ENCODE peak calls at places on chromosome 15, in seven cellular contexts. One of them, this sample, is unnamed.
A peak's percentile ranks its signal among the peaks of the same experiment; 100 is the strongest.

GRCh38 chr15:66542896-66543295 is 22.9 kb downstream of the LCTL start:
- DNase-seq in cardiac muscle cell: no peak
- DNase-seq in left lung: no peak
- DNase-seq in hepatocyte: no peak
- DNase-seq in pancreas: no peak
- DNase-seq in ovary: no peak
- DNase-seq in heart left ventricle: no peak
- DNase-seq in this sample: no peak

GRCh38 chr15:38054488-38054887 is 120.0 kb downstream of the TMCO5A start:
- DNase-seq in cardiac muscle cell: peak; percentile 29
- DNase-seq in left lung: no peak
- DNase-seq in hepatocyte: no peak
- DNase-seq in pancreas: no peak
- DNase-seq in ovary: no peak
- DNase-seq in heart left ventricle: no peak
- DNase-seq in this sample: no peak

GRCh38 chr15:92112180-92112579 is 258.7 kb downstream of the SLCO3A1 start:
- DNase-seq in cardiac muscle cell: peak; percentile 73
- DNase-seq in left lung: no peak
- DNase-seq in hepatocyte: no peak
- DNase-seq in pancreas: no peak
- DNase-seq in ovary: no peak
- DNase-seq in heart left ventricle: no peak
- DNase-seq in this sample: no peak

GRCh38 chr15:66997212-66997611 is 68.2 kb upstream of the SMAD3 start:
- DNase-seq in cardiac muscle cell: peak; percentile 55
- DNase-seq in left lung: no peak
- DNase-seq in hepatocyte: no peak
- DNase-seq in pancreas: no peak
- DNase-seq in ovary: no peak
- DNase-seq in heart left ventricle: no peak
- DNase-seq in this sample: no peak

GRCh38 chr15:41971893-41972340 is 440 bp downstream of the EHD4 start:
- DNase-seq in cardiac muscle cell: no peak
- DNase-seq in left lung: no peak
- DNase-seq in hepatocyte: peak; percentile 67
- DNase-seq in pancreas: no peak
- DNase-seq in ovary: no peak
- DNase-seq in heart left ventricle: no peak
- DNase-seq in this sample: no peak

GRCh38 chr15:31326729-31327673 is at the start of gene KLF13:
- DNase-seq in cardiac muscle cell: peak; percentile 77
- DNase-seq in left lung: no peak
- DNase-seq in hepatocyte: peak; percentile 88
- DNase-seq in pancreas: peak; percentile 89
- DNase-seq in ovary: no peak
- DNase-seq in heart left ventricle: peak; percentile 88
- DNase-seq in this sample: peak; percentile 69

GRCh38 chr15:64749167-64749566 is 26.2 kb downstream of the RBPMS2 start:
- DNase-seq in cardiac muscle cell: peak; percentile 32
- DNase-seq in left lung: no peak
- DNase-seq in hepatocyte: peak; percentile 32
- DNase-seq in pancreas: no peak
- DNase-seq in ovary: no peak
- DNase-seq in heart left ventricle: no peak
- DNase-seq in this sample: no peak

GRCh38 chr15:69535101-69535638 is 82.6 kb downstream of the RPLP1 start:
- DNase-seq in cardiac muscle cell: peak; percentile 50
- DNase-seq in left lung: no peak
- DNase-seq in hepatocyte: no peak
- DNase-seq in pancreas: no peak
- DNase-seq in ovary: no peak
- DNase-seq in heart left ventricle: no peak
- DNase-seq in this sample: no peak

GRCh38 chr15:73870700-73871408 is 2.5 kb upstream of the TBC1D21 start:
- DNase-seq in cardiac muscle cell: peak; percentile 89
- DNase-seq in left lung: no peak
- DNase-seq in hepatocyte: peak; percentile 33
- DNase-seq in pancreas: no peak
- DNase-seq in ovary: peak; percentile 39
- DNase-seq in heart left ventricle: peak; percentile 77
- DNase-seq in this sample: no peak

GRCh38 chr15:44775923-44776322 is 39.6 kb downstream of the TRIM69 start:
- DNase-seq in cardiac muscle cell: peak; percentile 27
- DNase-seq in left lung: no peak
- DNase-seq in hepatocyte: peak; percentile 58
- DNase-seq in pancreas: no peak
- DNase-seq in ovary: no peak
- DNase-seq in heart left ventricle: no peak
- DNase-seq in this sample: no peak

GRCh38 chr15:85897207-85897817 is 102.6 kb upstream of the KLHL25 start:
- DNase-seq in cardiac muscle cell: peak; percentile 7
- DNase-seq in left lung: no peak
- DNase-seq in hepatocyte: no peak
- DNase-seq in pancreas: no peak
- DNase-seq in ovary: no peak
- DNase-seq in heart left ventricle: no peak
- DNase-seq in this sample: no peak

GRCh38 chr15:85899927-85900326 is 105.2 kb upstream of the KLHL25 start:
- DNase-seq in cardiac muscle cell: no peak
- DNase-seq in left lung: no peak
- DNase-seq in hepatocyte: peak; percentile 39
- DNase-seq in pancreas: no peak
- DNase-seq in ovary: no peak
- DNase-seq in heart left ventricle: no peak
- DNase-seq in this sample: no peak

GRCh38 chr15:85892232-85892631 is 97.5 kb upstream of the KLHL25 start:
- DNase-seq in cardiac muscle cell: no peak
- DNase-seq in left lung: no peak
- DNase-seq in hepatocyte: no peak
- DNase-seq in pancreas: no peak
- DNase-seq in ovary: no peak
- DNase-seq in heart left ventricle: no peak
- DNase-seq in this sample: no peak

DNA sequence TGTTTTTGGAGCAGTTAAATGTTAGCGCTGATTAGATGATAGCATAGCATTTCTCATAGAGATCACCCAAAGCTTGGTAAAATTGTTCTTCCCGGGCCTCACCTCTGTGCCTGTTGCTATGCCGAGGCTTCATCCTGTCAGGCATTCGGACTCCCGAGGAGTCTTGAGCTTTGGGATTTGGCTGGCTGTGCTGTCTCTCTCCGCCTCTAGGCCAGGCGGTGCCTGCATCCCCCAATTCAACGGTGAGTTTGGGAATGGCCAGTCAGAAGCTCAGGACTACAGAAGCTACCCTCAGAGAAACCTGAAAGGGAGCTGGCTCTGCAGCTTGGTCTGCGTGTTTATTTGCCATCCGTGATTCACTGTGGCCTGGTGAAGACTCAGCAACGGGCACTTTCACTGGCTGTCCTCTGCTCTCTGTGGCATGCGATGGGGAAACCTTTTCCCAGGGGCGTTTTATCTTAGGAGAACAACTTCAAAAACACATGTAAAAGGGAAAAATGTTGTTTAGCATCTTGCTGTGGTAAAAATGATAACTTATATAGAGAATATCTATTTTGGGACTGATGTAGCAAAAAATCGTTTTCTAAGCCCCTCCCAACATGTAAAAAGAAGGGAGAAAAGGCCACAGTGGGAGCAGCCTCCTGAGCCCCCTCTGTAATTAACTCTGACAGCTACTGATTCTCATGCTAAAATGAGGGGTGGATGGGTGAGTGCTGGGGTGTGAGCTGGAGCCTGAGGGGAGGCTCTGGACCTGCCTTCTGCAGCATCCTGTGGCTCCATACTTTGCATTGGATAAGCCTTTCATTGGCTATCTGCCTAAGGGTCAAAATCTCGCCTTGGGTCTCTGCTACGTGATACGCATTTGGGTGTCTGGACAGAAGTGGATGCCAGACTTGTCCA is 103.3 kb upstream of the KLHL25 start:
- DNase-seq in cardiac muscle cell: peak; percentile 8
- DNase-seq in left lung: no peak
- DNase-seq in hepatocyte: no peak
- DNase-seq in pancreas: no peak
- DNase-seq in ovary: no peak
- DNase-seq in heart left ventricle: no peak
- DNase-seq in this sample: no peak
- H3K9me3 ChIP-seq in cardiac muscle cell: no peaks in the 10 kb centered on the region
- H3K9me3 ChIP-seq in left lung: no peaks in the 10 kb centered on the region
- H3K9me3 ChIP-seq in hepatocyte: no peaks in the 10 kb centered on the region
- H3K9me3 ChIP-seq in pancreas: no peaks in the 10 kb centered on the region
- H3K9me3 ChIP-seq in ovary: no peaks in the 10 kb centered on the region
- H3K9me3 ChIP-seq in heart left ventricle: no peaks in the 10 kb centered on the region
- H3K9me3 ChIP-seq in this sample: no peaks in the 10 kb centered on the region

DNA sequence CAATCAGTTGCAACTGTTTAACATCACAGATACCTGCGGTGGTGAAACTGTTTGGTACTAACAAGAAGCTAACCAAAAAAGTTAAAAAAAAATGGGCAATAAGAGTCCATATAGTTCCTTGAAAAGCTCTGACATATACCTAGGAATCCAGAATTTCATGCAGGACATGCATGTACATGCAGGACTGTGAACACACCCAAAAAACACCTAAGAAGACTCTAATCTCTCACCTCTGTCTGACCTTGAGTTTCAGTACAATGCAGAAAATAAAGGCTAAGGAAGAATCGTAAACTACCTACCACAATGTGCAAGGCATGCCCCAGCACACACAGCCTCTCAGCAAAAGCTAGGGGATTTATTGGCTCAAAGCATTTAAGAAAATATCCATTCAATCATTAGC is 110.7 kb upstream of the GOLGA8J start:
- DNase-seq in cardiac muscle cell: no peak
- DNase-seq in left lung: no peak
- DNase-seq in hepatocyte: no peak
- DNase-seq in pancreas: no peak
- DNase-seq in ovary: no peak
- DNase-seq in heart left ventricle: no peak
- DNase-seq in this sample: no peak
- H3K27me3 ChIP-seq in cardiac muscle cell: peaks cover 44% of the 10 kb centered on the region
- H3K27me3 ChIP-seq in left lung: peaks cover 41% of the 10 kb centered on the region
- H3K27me3 ChIP-seq in hepatocyte: peaks cover 26% of the 10 kb centered on the region
- H3K27me3 ChIP-seq in pancreas: no peaks in the 10 kb centered on the region
- H3K27me3 ChIP-seq in ovary: no peaks in the 10 kb centered on the region
- H3K27me3 ChIP-seq in heart left ventricle: peaks cover 10% of the 10 kb centered on the region
- H3K27me3 ChIP-seq in this sample: peaks cover 35% of the 10 kb centered on the region

DNA sequence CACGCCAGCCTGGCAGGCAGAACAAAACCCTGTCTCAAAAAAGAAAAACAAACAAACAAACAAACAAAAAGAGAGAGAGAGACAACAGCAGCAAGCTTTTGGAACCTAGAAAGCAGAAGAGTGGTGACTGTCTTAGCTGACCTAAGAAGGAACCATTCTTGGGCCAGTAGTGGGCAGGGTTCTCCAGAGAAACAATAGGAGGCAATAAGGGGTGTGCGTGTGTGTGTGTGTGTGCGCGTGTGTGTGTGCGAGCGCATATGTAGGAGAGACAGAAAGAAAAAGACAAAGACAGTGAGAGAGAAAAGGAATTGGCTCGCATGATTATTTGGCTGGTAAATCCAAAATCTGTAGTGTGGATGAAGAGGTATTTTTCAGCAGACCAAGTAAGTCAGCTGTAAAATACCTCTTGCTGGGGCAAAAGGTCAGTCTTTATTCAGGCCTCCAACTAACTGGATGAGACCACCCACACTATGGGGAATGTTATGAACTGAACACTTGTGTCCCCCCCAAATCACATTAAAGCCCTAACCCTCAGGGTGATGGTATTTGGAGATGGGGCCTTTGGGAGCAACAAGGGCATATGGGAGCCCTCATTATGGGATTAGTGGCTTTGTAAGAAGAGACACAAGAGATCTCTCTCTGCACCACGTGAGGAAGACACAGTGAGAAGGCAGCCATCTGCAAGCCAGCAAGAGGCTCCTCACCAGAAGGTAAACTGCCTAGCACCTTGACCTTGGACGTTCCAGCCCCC is 15.1 kb upstream of the BLM start:
- DNase-seq in cardiac muscle cell: peak; percentile 26
- DNase-seq in left lung: peak; percentile 45
- DNase-seq in hepatocyte: no peak
- DNase-seq in pancreas: no peak
- DNase-seq in ovary: no peak
- DNase-seq in heart left ventricle: no peak
- DNase-seq in this sample: no peak
- TF ChIP-seq CTCF in cardiac muscle cell: no peak
- TF ChIP-seq CTCF in left lung: no peak
- TF ChIP-seq CTCF in hepatocyte: no peak
- TF ChIP-seq CTCF in pancreas: no peak
- TF ChIP-seq CTCF in ovary: no peak
- TF ChIP-seq CTCF in heart left ventricle: no peak
- TF ChIP-seq CTCF in this sample: no peak

GRCh38 chr15:55823191-55823670 is 80.3 kb upstream of the PRTG start:
- DNase-seq in cardiac muscle cell: peak; percentile 92
- DNase-seq in left lung: no peak
- DNase-seq in hepatocyte: peak; percentile 17
- DNase-seq in pancreas: no peak
- DNase-seq in ovary: no peak
- DNase-seq in heart left ventricle: no peak
- DNase-seq in this sample: no peak

GRCh38 chr15:55823699-55824098 is 80.7 kb upstream of the PRTG start:
- DNase-seq in cardiac muscle cell: peak; percentile 66
- DNase-seq in left lung: no peak
- DNase-seq in hepatocyte: no peak
- DNase-seq in pancreas: no peak
- DNase-seq in ovary: no peak
- DNase-seq in heart left ventricle: no peak
- DNase-seq in this sample: no peak

GRCh38 chr15:55827204-55827603 is 84.3 kb upstream of the PRTG start:
- DNase-seq in cardiac muscle cell: no peak
- DNase-seq in left lung: no peak
- DNase-seq in hepatocyte: no peak
- DNase-seq in pancreas: no peak
- DNase-seq in ovary: no peak
- DNase-seq in heart left ventricle: no peak
- DNase-seq in this sample: no peak

GRCh38 chr15:55827965-55828364 is 85.0 kb upstream of the PRTG start:
- DNase-seq in cardiac muscle cell: no peak
- DNase-seq in left lung: no peak
- DNase-seq in hepatocyte: no peak
- DNase-seq in pancreas: no peak
- DNase-seq in ovary: no peak
- DNase-seq in heart left ventricle: no peak
- DNase-seq in this sample: no peak

DNA sequence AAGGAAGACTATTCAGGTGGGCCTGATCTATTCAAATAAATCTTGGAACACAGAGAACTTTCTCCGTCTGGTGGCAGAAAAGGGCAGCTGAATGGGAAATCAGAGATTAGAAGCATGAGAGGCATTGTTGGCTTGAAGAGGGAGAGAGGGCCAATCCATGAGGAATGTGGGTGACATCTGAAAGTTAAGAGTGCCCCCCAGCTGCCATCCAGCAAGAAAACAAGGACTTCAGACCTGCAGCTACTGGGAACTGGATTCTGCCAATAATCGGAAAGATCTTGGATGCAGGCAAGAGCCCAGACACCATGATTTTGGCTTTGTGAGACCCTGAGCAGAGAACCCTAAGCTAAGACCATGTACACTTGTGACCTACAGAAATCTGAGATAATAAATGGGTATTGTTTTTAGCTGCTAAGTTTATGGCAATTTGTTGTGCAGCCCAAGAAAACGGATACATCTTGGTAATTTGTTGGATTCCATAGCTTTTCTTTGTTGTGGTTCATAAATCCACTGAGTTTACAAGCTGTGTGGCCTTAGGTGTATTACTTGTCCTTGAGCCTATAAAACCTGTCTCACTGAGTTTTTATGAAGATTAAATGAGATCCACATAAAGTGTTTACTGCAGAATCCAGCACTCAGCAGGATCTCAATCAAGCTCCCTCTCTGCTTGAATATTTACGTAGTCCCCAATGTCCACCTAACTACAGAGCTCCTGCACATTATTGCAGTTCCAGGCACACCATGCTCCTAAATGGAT is 82.1 kb upstream of the PRTG start:
- DNase-seq in cardiac muscle cell: no peak
- DNase-seq in left lung: no peak
- DNase-seq in hepatocyte: no peak
- DNase-seq in pancreas: no peak
- DNase-seq in ovary: no peak
- DNase-seq in heart left ventricle: no peak
- DNase-seq in this sample: no peak
- H3K9me3 ChIP-seq in cardiac muscle cell: no peaks in the 10 kb centered on the region
- H3K9me3 ChIP-seq in left lung: no peaks in the 10 kb centered on the region
- H3K9me3 ChIP-seq in hepatocyte: no peaks in the 10 kb centered on the region
- H3K9me3 ChIP-seq in pancreas: no peaks in the 10 kb centered on the region
- H3K9me3 ChIP-seq in ovary: no peaks in the 10 kb centered on the region
- H3K9me3 ChIP-seq in heart left ventricle: no peaks in the 10 kb centered on the region
- H3K9me3 ChIP-seq in this sample: no peaks in the 10 kb centered on the region

This sample was measured in CD4-positive, alpha-beta T cell.